ENCODE peak calls at places on chromosomes 2 and 18, in nine cellular contexts. C is HCT116, H is H9, E is IMR-90, X is GM23248, Y is mammary epithelial cell, R is OCI-LY7, O is SK-N-SH, P is A549. S is an unnamed sample.
A peak's percentile ranks its signal among the peaks of the same experiment; 100 is the strongest.

GRCh38 chr2:17538844-17539554 is 1.5 kb upstream of the VSNL1 start:
- DNase-seq in C (peak; percentile 54), H (peak; percentile 78), E (peak; percentile 41), X (peak; percentile 77), Y (peak; percentile 95), R (no peak), O (peak; percentile 87), P (peak; percentile 39), S (no peak)

GRCh38 chr2:149329470-149330126 is 789 bp upstream of the LYPD6 start:
- DNase-seq in C (peak; percentile 53), H (peak; percentile 82), E (peak; percentile 7), X (peak; percentile 73), Y (peak; percentile 51), R (no peak), O (peak; percentile 83), P (peak; percentile 73), S (peak; percentile 71)

GRCh38 chr2:100730290-100730868 is 89.6 kb upstream of the NPAS2 start:
- DNase-seq in C (peak; percentile 62), H (peak; percentile 72), E (peak; percentile 77), X (peak; percentile 85), Y (peak; percentile 74), R (peak; percentile 27), O (peak; percentile 21), P (peak; percentile 82), S (peak; percentile 88)

GRCh38 chr2:46939596-46940359 is 24.2 kb upstream of the MCFD2 start:
- DNase-seq in C (no peak), H (no peak), E (no peak), X (peak; percentile 21), Y (no peak), R (no peak), O (no peak), P (no peak), S (no peak)

GRCh38 chr2:237156857-237157550 is 71.3 kb downstream of the COPS8 start:
- DNase-seq in C (no peak), H (no peak), E (no peak), X (peak; percentile 38), Y (no peak), R (no peak), O (no peak), P (no peak), S (no peak)

GRCh38 chr2:148642891-148643416 is 1.6 kb upstream of the EPC2 start:
- DNase-seq in C (peak; percentile 65), H (no peak), E (no peak), X (no peak), Y (peak; percentile 32), R (no peak), O (no peak), P (peak; percentile 9), S (no peak)

GRCh38 chr2:209383212-209383611 is 40.6 kb upstream of the MAP2 start:
- DNase-seq in C (peak; percentile 79), H (no peak), E (peak; percentile 16), X (peak; percentile 83), Y (peak; percentile 91), R (no peak), O (no peak), P (peak; percentile 55), S (peak; percentile 90)

GRCh38 chr2:120776649-120777048 is 41.0 kb downstream of the GLI2 start:
- DNase-seq in C (no peak), H (no peak), E (no peak), X (no peak), Y (no peak), R (no peak), O (no peak), P (no peak), S (no peak)

GRCh38 chr2:42392191-42392590 is 31.2 kb upstream of the COX7A2L start:
- DNase-seq in C (no peak), H (no peak), E (no peak), X (no peak), Y (no peak), R (no peak), O (no peak), P (no peak), S (no peak)

GRCh38 chr2:218284106-218284811 is 8.0 kb downstream of the TMBIM1 start:
- DNase-seq in C (no peak), H (no peak), E (peak; percentile 80), X (peak; percentile 94), Y (peak; percentile 86), R (no peak), O (no peak), P (no peak), S (peak; percentile 89)

GRCh38 chr2:218281449-218281848 is 10.9 kb downstream of the TMBIM1 start:
- DNase-seq in C (no peak), H (no peak), E (no peak), X (peak; percentile 63), Y (no peak), R (no peak), O (no peak), P (no peak), S (peak; percentile 42)

GRCh38 chr2:218282173-218282991 is 9.9 kb downstream of the TMBIM1 start:
- DNase-seq in C (no peak), H (no peak), E (peak; percentile 61), X (peak; percentile 89), Y (peak; percentile 87), R (no peak), O (peak; percentile 65), P (no peak), S (peak; percentile 96)

GRCh38 chr2:218286570-218287459 is 5.5 kb downstream of the TMBIM1 start:
- DNase-seq in C (peak; percentile 88), H (peak; percentile 93), E (peak; percentile 94), X (peak; percentile 98), Y (peak; percentile 98), R (peak; percentile 78), O (peak; percentile 73), P (peak; percentile 91), S (peak; percentile 96)

GRCh38 chr2:218285604-218286003 is 6.7 kb downstream of the TMBIM1 start:
- DNase-seq in C (no peak), H (no peak), E (peak; percentile 48), X (peak; percentile 93), Y (peak; percentile 68), R (no peak), O (no peak), P (no peak), S (peak; percentile 52)
- H3K4me1 ChIP-seq in C (peaks cover 28% of the 10 kb centered on the region), H (peaks cover 3% of the 10 kb centered on the region), E (peaks cover 46% of the 10 kb centered on the region), X (peaks cover 72% of the 10 kb centered on the region), Y (peaks cover 76% of the 10 kb centered on the region), R (peaks cover 54% of the 10 kb centered on the region), O (peaks cover 37% of the 10 kb centered on the region), P (peaks cover 44% of the 10 kb centered on the region), S (peaks cover 79% of the 10 kb centered on the region)

DNA sequence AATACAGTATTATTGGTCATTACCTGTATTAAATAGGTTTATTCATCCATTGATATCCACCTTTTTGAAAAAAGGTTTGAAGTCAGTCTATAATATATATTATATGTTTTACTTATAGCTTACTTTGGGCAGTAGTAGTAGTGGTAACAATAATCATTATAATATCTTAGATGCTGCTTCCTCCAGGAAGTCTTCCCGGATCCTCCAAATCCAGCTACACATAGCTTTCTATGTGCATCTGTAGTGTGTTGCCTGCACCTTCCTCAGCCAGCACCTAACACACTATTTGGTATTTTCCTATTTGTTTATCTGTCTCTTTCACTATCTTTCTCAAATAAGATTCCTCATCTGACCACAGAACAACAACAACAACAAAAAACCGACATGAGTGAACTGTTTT is 81.0 kb downstream of the PRKCE start:
- DNase-seq in C (no peak), H (no peak), E (no peak), X (no peak), Y (no peak), R (no peak), O (no peak), P (no peak), S (no peak)
- H3K4me2 ChIP-seq in C (no peak overlapping the region), H (no peak overlapping the region), E (no peak overlapping the region), X (no peak overlapping the region), Y (no peak overlapping the region), R (no peak overlapping the region), O (no peak overlapping the region), P (no peak overlapping the region), S (no peak overlapping the region)

GRCh38 chr18:23880931-23881330 is 133.6 kb upstream of the TTC39C start:
- DNase-seq in C (no peak), H (no peak), E (no peak), X (no peak), Y (peak; percentile 55), R (no peak), O (no peak), P (no peak), S (no peak)

GRCh38 chr18:23882616-23883276 is 131.8 kb upstream of the TTC39C start:
- DNase-seq in C (no peak), H (no peak), E (no peak), X (no peak), Y (peak; percentile 70), R (no peak), O (no peak), P (no peak), S (no peak)

GRCh38 chr18:23881778-23882177 is 132.8 kb upstream of the TTC39C start:
- DNase-seq in C (no peak), H (no peak), E (no peak), X (no peak), Y (peak; percentile 72), R (no peak), O (no peak), P (no peak), S (no peak)

GRCh38 chr18:23884712-23885375 is 129.7 kb upstream of the TTC39C start:
- DNase-seq in C (no peak), H (peak; percentile 48), E (no peak), X (no peak), Y (peak; percentile 61), R (no peak), O (no peak), P (no peak), S (no peak)

DNA sequence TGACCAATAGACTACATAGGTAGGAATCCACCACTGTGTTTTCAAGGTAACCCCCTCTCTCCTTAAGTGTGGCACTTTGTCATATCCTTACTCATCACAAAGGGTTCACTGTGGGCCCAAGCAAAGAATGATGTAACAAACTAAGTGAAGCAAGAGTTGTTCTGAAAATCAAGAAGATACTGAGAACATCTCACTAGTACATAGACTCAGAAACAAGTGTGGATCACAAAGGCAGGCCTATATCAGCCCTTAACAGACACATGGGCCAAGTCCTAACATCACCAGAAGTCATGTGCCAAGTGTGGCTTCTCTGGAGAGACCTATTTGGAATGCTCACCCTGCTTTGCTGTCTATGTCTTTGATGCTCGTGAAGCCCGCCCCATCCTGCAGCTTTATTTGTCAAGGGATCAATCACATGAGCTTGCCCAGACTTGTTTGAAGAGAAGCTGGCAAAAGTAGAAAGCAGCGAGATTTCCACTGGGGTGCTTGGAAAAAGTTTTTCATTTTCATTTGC is 131.2 kb upstream of the TTC39C start:
- DNase-seq in C (no peak), H (no peak), E (peak; percentile 7), X (peak; percentile 57), Y (peak; percentile 85), R (no peak), O (no peak), P (no peak), S (no peak)
- H3K4me1 ChIP-seq in C (peaks cover 23% of the 10 kb centered on the region), H (no peaks in the 10 kb centered on the region), E (peaks cover 3% of the 10 kb centered on the region), X (peaks cover 16% of the 10 kb centered on the region), Y (peaks cover 77% of the 10 kb centered on the region), R (no peaks in the 10 kb centered on the region), O (peaks cover 6% of the 10 kb centered on the region), P (peaks cover 5% of the 10 kb centered on the region), S (no peaks in the 10 kb centered on the region)

DNA sequence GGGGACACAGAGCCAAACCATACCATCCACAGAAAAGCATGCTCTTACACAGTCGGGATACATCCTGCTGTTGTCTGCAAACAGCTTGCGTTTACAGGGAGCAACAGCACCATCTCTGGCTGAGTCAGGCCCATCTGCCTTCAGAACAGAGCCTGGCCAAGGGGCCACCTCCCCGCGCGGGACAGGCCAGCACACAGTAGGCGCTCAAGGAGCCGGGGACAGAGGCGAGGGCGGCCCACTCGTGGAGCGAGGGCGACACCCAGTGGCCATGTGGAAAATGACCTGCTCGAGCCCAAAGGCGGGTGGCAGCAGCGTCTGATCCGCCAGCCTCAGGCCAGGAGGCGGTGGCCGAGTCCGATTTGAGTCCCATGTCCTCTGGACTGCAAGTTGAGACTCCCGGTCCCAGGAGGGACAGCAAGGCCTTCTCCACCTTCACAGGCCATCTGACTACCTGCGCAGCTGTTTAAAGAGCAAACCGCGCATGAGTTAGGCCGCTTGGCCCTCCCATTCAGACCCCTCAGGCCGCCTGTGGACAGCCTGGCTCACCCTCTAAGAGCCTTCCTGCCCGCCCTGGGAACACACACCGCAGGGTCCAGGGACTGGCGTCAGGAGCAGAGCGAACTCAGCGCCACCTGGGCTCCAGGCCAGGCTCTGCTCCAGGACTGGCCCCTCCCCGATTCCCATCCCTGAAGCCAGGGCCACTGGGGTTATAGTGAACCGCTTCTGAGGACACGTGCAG is 38.3 kb downstream of the TTC32 start:
- DNase-seq in C (peak; percentile 23), H (peak; percentile 96), E (peak; percentile 45), X (peak; percentile 70), Y (peak; percentile 26), R (peak; percentile 42), O (peak; percentile 92), P (peak; percentile 70), S (peak; percentile 73)
- H3K4me2 ChIP-seq in C (peak overlapping the region; percentile 57), H (peak overlapping the region; percentile 63), E (no peak overlapping the region), X (peak overlapping the region; percentile 7), Y (peak overlapping the region; percentile 34), R (no peak overlapping the region), O (no peak overlapping the region), P (peak overlapping the region; percentile 79), S (peak overlapping the region; percentile 82)

S was measured in PC-3.